ENCODE peak calls at places on chromosomes 5 and 9, in four cellular contexts. J is activated CD8-positive, alpha-beta memory T cell treated with anti-CD3 and anti-CD28 coated beads, Interleukin-2, amount 50 U/mL, for 48 hours; Q is activated CD4-positive, alpha-beta T cell treated with anti-CD3 and anti-CD28 coated beads for 48 hours; Y is stimulated activated CD8-positive, alpha-beta memory T cell treated with anti-CD3 and anti-CD28 coated beads, Interleukin-12 subunit alpha, Interleukin-12 subunit beta, amount 100 ng/mL, for 1 hour. A is an unnamed sample.

GRCh38 chr5:138725153-138725884 is 27.9 kb upstream of the CTNNA1 start:
- DNase-seq in J (no peak), Q (no peak), Y (no peak), A (peak)

GRCh38 chr5:179142434-179143198 is 82.4 kb downstream of the ZNF354C start:
- DNase-seq in J (no peak), Q (peak), Y (no peak), A (peak)

GRCh38 chr9:34630402-34631154 is 1.7 kb upstream of the ARID3C start:
- DNase-seq in J (no peak), Q (no peak), Y (no peak), A (no peak)

GRCh38 chr5:116448450-116448849 is 126.2 kb downstream of the SEMA6A start:
- DNase-seq in J (no peak), Q (no peak), Y (no peak), A (no peak)

GRCh38 chr5:123875444-123876264 is 363.7 kb downstream of the CSNK1G3 start:
- DNase-seq in J (no peak), Q (no peak), Y (no peak), A (no peak)

GRCh38 chr9:84542554-84542953 is 127.0 kb upstream of the NTRK2 start:
- DNase-seq in J (no peak), Q (no peak), Y (no peak), A (no peak)

GRCh38 chr5:9470410-9470809 is 75.5 kb downstream of the SEMA5A start:
- DNase-seq in J (no peak), Q (no peak), Y (no peak), A (no peak)

GRCh38 chr5:1311443-1312055 is 16.7 kb upstream of the TERT start:
- DNase-seq in J (peak), Q (no peak), Y (no peak), A (no peak)

GRCh38 chr5:173812811-173813550 is 75.2 kb upstream of the CPEB4 start:
- DNase-seq in J (no peak), Q (no peak), Y (no peak), A (no peak)

GRCh38 chr9:129615407-129616285 is 5.3 kb downstream of the C9orf50 start:
- DNase-seq in J (no peak), Q (no peak), Y (no peak), A (no peak)

GRCh38 chr5:178791976-178792375 is 61.5 kb upstream of the ZNF354A start:
- DNase-seq in J (no peak), Q (no peak), Y (no peak), A (no peak)

GRCh38 chr5:35365756-35366155 is 135.5 kb upstream of the PRLR start:
- DNase-seq in J (no peak), Q (no peak), Y (no peak), A (no peak)

GRCh38 chr5:135745897-135746500 is 88.5 kb upstream of the SLC25A48 start:
- DNase-seq in J (no peak), Q (no peak), Y (no peak), A (no peak)

GRCh38 chr5:59367791-59368394 is 525.6 kb downstream of the PDE4D start:
- DNase-seq in J (peak), Q (peak), Y (peak), A (peak)

GRCh38 chr5:102749416-102750021 is 5.6 kb upstream of the PAM start:
- DNase-seq in J (no peak), Q (no peak), Y (no peak), A (no peak)

GRCh38 chr9:105646879-105647594 is 15.2 kb upstream of the TAL2 start:
- DNase-seq in J (no peak), Q (no peak), Y (no peak), A (no peak)

GRCh38 chr5:83589786-83590185 is 118.2 kb downstream of the VCAN start:
- DNase-seq in J (no peak), Q (no peak), Y (no peak), A (no peak)

GRCh38 chr5:125481506-125482455 is 735.3 kb upstream of the ZNF608 start:
- DNase-seq in J (no peak), Q (no peak), Y (no peak), A (no peak)

GRCh38 chr9:137318976-137319375 is 16.9 kb upstream of the NRARP start:
- DNase-seq in J (peak), Q (no peak), Y (no peak), A (no peak)

GRCh38 chr9:81595887-81596558 is 93.3 kb downstream of the TLE1 start:
- DNase-seq in J (no peak), Q (no peak), Y (no peak), A (no peak)

GRCh38 chr9:83509372-83509771 is 28.8 kb downstream of the FRMD3 start:
- DNase-seq in J (no peak), Q (no peak), Y (no peak), A (no peak)

GRCh38 chr9:130201974-130202373 is 29.8 kb downstream of the NCS1 start:
- DNase-seq in J (no peak), Q (no peak), Y (no peak), A (no peak)

GRCh38 chr9:79687131-79687447 is 115.3 kb downstream of the TLE4 start:
- DNase-seq in J (peak), Q (peak), Y (peak), A (peak)

GRCh38 chr5:53001541-53001940 is 12.4 kb downstream of the ITGA2 start:
- DNase-seq in J (no peak), Q (no peak), Y (no peak), A (no peak)